ENCODE peak calls at places on chromosome 21, in six cellular contexts. F is GM23248, Z is MM.1S, T is DND-41, V is astrocyte, K is fibroblast of lung. B is an unnamed sample.

GRCh38 chr21:20971296-20971921 is 26.8 kb upstream of the NCAM2 start:
- DNase-seq in F (peak; percentile 76), Z (peak; percentile 70), T (peak; percentile 50), V (peak; percentile 39), K (peak; percentile 56), B (no peak)

GRCh38 chr21:25385912-25386474 is 221.3 kb downstream of the MRPL39 start:
- DNase-seq in F (peak; percentile 59), Z (peak; percentile 36), T (no peak), V (peak; percentile 49), K (peak; percentile 59), B (no peak)

GRCh38 chr21:17462276-17462981 is 50.4 kb upstream of the CXADR start:
- DNase-seq in F (no peak), Z (no peak), T (no peak), V (peak; percentile 76), K (peak; percentile 83), B (no peak)

GRCh38 chr21:35428489-35428888 is 379.4 kb upstream of the RUNX1 start:
- DNase-seq in F (peak; percentile 48), Z (no peak), T (peak; percentile 94), V (peak; percentile 29), K (peak; percentile 50), B (no peak)

GRCh38 chr21:38244885-38245869 is 11.6 kb upstream of the KCNJ15 start:
- DNase-seq in F (peak; percentile 98), Z (peak; percentile 85), T (peak; percentile 14), V (peak; percentile 100), K (peak; percentile 100), B (peak; percentile 84)

GRCh38 chr21:16678479-16678878 is 834.4 kb upstream of the CXADR start:
- DNase-seq in F (no peak), Z (no peak), T (no peak), V (no peak), K (no peak), B (no peak)

GRCh38 chr21:41142051-41142795 is 25.7 kb upstream of the BACE2 start:
- DNase-seq in F (peak; percentile 90), Z (no peak), T (no peak), V (peak; percentile 97), K (peak; percentile 97), B (peak; percentile 77)

GRCh38 chr21:40556442-40556968 is 290.5 kb downstream of the DSCAM start:
- DNase-seq in F (no peak), Z (no peak), T (no peak), V (no peak), K (no peak), B (no peak)

GRCh38 chr21:39972471-39972870 is 105.2 kb downstream of the PCP4 start:
- DNase-seq in F (no peak), Z (no peak), T (no peak), V (no peak), K (no peak), B (no peak)

GRCh38 chr21:37986751-37987399 is 70.6 kb upstream of the KCNJ6 start:
- DNase-seq in F (no peak), Z (no peak), T (no peak), V (no peak), K (no peak), B (no peak)

GRCh38 chr21:20997308-20997632 is 939 bp upstream of the NCAM2 start:
- DNase-seq in F (no peak), Z (no peak), T (no peak), V (no peak), K (no peak), B (no peak)

GRCh38 chr21:35220301-35220700 is 171.2 kb upstream of the RUNX1 start:
- DNase-seq in F (peak; percentile 67), Z (no peak), T (no peak), V (peak; percentile 47), K (peak; percentile 57), B (no peak)

GRCh38 chr21:27424601-27425000 is 457.7 kb upstream of the ADAMTS5 start:
- DNase-seq in F (peak; percentile 50), Z (no peak), T (no peak), V (peak; percentile 9), K (no peak), B (no peak)

GRCh38 chr21:28773036-28773435 is 219.6 kb downstream of the LTN1 start:
- DNase-seq in F (peak; percentile 27), Z (no peak), T (no peak), V (no peak), K (no peak), B (no peak)

DNA sequence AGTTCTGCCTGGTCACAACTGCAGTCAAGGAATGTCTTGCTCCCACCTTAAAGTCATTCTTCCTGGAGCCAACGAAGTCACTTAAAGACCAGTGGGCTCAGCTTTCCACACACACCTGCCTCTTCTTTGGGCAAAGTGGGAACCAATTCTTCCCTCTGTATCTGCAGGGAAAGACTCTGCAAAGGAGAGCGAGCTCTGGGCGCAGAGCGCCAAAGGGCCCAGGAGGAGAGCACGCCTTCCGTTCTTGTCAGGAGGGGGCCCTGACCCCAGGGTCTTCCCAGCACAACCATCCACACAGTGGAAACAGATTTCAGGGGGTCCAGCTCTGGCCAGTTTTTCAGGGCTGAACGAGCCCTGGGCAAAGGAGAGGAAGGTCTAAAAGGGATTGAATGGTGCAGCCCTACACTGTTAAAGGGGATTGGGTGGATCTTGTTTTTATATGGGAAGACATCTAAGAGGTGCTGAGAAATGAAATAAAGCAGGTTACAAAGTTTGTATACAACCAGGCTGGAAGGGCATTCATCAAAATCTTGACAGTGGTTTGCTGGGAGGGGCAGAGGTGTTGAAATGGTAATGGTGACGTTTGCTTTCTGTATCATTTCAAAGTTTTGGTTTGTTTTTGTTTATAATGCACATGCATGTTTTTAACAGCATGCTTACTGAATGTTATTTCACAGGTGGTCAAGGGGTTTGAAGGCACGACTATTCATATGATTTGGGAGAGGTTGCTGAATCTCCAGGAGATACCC is 6.9 kb upstream of the OLIG2 start:
- DNase-seq in F (no peak), Z (no peak), T (no peak), V (no peak), K (no peak), B (no peak)
- TF ChIP-seq EZH2 in F (no peak), Z (no peak), T (no peak), V (no peak), K (no peak), B (no peak)

DNA sequence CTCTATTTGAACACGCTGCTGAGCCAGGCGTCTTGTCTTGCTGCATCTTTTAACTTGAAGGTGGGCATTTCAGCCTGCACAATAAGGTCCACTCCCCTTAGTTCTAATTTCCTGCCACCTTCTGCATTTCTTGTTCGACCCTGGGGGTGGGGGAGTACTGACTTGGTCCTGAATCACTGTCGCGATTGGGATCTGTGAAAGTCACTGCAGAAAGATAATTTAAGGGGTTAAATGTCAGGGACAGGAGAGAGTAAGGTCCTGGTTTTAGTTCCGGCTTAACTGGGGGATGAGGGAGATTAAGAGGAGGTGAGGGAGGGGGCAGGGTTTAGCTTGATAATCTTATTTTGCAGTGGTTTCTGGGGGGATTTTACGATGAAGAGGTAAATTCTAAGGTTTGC is 128.1 kb downstream of the MRPS6 start:
- DNase-seq in F (no peak), Z (no peak), T (no peak), V (no peak), K (no peak), B (no peak)
- H2AFZ ChIP-seq in F (peak overlapping the region; percentile 90), Z (no peak overlapping the region), T (no peak overlapping the region), V (peak overlapping the region; percentile 91), K (peak overlapping the region; percentile 70), B (no peak overlapping the region)

DNA sequence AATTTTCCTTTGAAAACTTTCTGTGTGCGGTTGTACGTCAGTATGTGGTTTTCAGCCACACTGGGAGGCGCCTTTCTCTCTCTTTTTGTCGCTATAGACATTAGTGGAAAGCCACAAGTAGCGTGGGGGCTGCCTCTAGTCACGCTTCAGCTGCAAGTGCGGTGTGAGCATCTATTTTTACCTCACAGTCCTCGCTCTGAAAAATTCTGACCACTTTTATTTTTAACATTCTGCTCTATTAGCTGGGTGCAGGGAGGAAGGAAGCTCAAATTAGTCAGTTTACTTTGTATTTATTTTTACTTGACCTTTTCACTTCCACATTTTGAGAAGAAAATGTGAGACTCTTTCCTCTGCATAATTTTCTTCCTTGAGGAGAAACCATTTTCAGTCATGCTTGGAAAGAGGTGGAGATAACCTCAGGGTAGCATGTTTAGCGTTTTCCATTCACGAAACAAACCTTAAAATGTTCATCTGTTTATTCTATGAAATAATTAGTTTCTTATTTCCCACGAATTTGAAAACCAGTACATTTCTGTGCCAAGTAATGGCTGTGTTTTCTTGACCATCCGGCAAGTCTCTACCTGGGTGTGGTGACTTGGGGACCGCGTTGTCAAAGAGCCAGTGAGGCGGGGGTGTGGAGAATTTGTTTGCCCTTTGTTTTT is 35.6 kb downstream of the ADARB1 start:
- DNase-seq in F (no peak), Z (peak; percentile 91), T (peak; percentile 46), V (peak; percentile 23), K (peak; percentile 29), B (no peak)
- TF ChIP-seq EZH2 in F (no peak), Z (no peak), T (no peak), V (no peak), K (no peak), B (no peak)

GRCh38 chr21:46048926-46049889 is 48.7 kb upstream of the COL6A2 start:
- DNase-seq in F (peak; percentile 99), Z (no peak), T (no peak), V (peak; percentile 100), K (peak; percentile 100), B (peak; percentile 19)
- H2AFZ ChIP-seq in F (no peak overlapping the region), Z (no peak overlapping the region), T (no peak overlapping the region), V (peak overlapping the region; percentile 1), K (no peak overlapping the region), B (peak overlapping the region; percentile 56)

DNA sequence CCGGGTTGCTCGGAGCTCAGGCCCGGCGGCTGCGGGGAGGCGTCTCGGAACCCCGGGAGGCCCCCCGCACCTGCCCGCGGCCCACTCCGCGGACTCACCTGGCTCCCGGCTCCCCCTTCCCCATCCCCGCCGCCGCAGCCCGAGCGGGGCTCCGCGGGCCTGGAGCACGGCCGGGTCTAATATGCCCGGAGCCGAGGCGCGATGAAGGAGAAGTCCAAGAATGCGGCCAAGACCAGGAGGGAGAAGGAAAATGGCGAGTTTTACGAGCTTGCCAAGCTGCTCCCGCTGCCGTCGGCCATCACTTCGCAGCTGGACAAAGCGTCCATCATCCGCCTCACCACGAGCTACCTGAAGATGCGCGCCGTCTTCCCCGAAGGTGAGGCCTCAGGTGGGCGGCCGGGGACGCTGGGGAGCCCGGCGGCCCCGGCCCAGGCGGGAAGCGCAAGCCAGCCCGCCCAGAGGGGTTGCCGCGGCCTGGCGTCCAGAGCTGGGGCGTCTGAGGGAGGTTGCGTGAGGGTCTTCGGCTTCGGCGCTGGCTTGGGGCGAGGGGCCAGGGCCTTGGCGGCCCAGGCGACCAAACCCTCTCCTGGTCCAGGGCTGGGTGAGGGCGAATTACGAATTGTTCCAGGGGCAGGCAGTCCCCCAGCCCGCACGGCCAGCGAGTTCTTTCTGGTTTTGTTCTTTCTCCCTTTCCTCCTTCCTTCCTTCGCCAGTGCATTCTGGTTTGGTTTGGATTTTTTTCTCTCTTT is 805 bp downstream of the SIM2 start:
- DNase-seq in F (peak; percentile 28), Z (no peak), T (no peak), V (no peak), K (no peak), B (no peak)
- TF ChIP-seq EZH2 in F (no peak), Z (no peak), T (no peak), V (peak; percentile 59), K (peak; percentile 84), B (peak; percentile 87)

DNA sequence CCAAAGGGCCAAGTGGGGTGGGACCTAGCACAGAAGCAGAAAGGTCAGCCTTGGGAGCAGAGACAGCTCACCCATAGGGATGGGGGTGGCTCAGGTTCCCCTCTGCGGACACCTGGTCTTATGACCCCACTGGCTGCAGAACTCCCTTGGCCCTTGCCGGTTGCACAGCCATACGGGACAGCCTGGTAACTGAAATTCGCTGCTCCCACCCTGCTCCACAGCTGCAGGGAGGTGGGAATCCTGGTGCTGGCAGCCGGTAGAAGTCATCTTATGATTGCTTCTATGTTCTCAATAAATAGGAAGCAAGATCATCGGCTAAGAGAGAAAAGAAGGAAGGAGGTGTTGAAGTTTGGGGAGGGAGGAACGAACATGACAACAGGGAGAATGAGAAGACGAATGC is 64.1 kb downstream of the HLCS start:
- DNase-seq in F (no peak), Z (no peak), T (no peak), V (no peak), K (no peak), B (no peak)
- H2AFZ ChIP-seq in F (no peak overlapping the region), Z (no peak overlapping the region), T (no peak overlapping the region), V (no peak overlapping the region), K (no peak overlapping the region), B (no peak overlapping the region)

B was measured in keratinocyte.